ENCODE peak calls at places on chromosomes 3 and 15, in seven cellular contexts. O is lower lobe of right lung, M is HFFc6, Q is AG09309, L is lower leg skin, S is fibroblast of the aortic adventitia, Z is mammary epithelial cell. A is an unnamed sample.

GRCh38 chr3:52779411-52780297 is 2.3 kb downstream of the ITIH1 start:
- DNase-seq in Q (no peak), S (no peak), L (no peak), Z (no peak), O (peak), M (no peak), A (no peak)

GRCh38 chr3:133461291-133461690 is 61.4 kb downstream of the BFSP2 start:
- DNase-seq in Q (no peak), Z (peak), O (no peak), M (no peak), S (no peak), L (no peak), A (no peak)

GRCh38 chr15:78988361-78988911 is 43.6 kb upstream of the CTSH start:
- DNase-seq in L (peak), Z (peak), Q (peak), O (peak), M (peak), S (peak), A (no peak)

GRCh38 chr3:132605374-132605792 is 8.3 kb downstream of the ACKR4 start:
- DNase-seq in L (no peak), Q (no peak), M (peak), O (no peak), Z (no peak), S (peak), A (no peak)

GRCh38 chr3:83169473-83169872 is 1408.0 kb upstream of the GBE1 start:
- DNase-seq in S (no peak), Z (no peak), M (no peak), L (no peak), Q (no peak), O (no peak), A (no peak)

GRCh38 chr3:46440531-46441294 is 24.0 kb downstream of the LTF start:
- DNase-seq in L (no peak), Q (no peak), M (no peak), S (no peak), Z (no peak), O (no peak), A (no peak)

GRCh38 chr3:112776000-112776399 is 70.7 kb downstream of the CD200R1L start:
- DNase-seq in O (no peak), Q (no peak), Z (peak), M (peak), L (no peak), S (peak), A (no peak)

GRCh38 chr3:52777959-52778805 is 783 bp downstream of the ITIH1 start:
- DNase-seq in M (no peak), O (peak), L (no peak), S (no peak), Z (no peak), Q (no peak), A (peak)

GRCh38 chr15:93037341-93038063 is 51.5 kb downstream of the RGMA start:
- DNase-seq in M (no peak), Z (peak), L (no peak), O (peak), Q (no peak), S (peak), A (peak)

GRCh38 chr3:141828487-141829284 is 47.8 kb upstream of the ATP1B3 start:
- DNase-seq in O (peak), Z (peak), S (peak), Q (no peak), M (no peak), L (peak), A (peak)

GRCh38 chr3:155714295-155714718 is 30.6 kb downstream of the PLCH1 start:
- DNase-seq in O (no peak), Q (no peak), L (no peak), M (no peak), S (no peak), Z (no peak), A (peak)

GRCh38 chr3:152902141-152902669 is 67.3 kb downstream of the P2RY1 start:
- DNase-seq in O (no peak), Q (no peak), Z (peak), S (no peak), M (no peak), L (no peak), A (no peak)

GRCh38 chr3:64741344-64741743 is 53.5 kb upstream of the ADAMTS9 start:
- DNase-seq in M (no peak), Q (peak), Z (no peak), L (no peak), S (peak), O (peak), A (no peak)

GRCh38 chr3:197942956-197943556 is 6.9 kb upstream of the RPL35A start:
- DNase-seq in O (no peak), Q (no peak), S (peak), M (peak), L (no peak), Z (peak), A (no peak)

GRCh38 chr3:46006646-46007045 is 11.0 kb upstream of the FYCO1 start:
- DNase-seq in Q (peak), Z (peak), O (no peak), S (peak), L (no peak), M (peak), A (no peak)

GRCh38 chr15:95146476-95146875 is 915.1 kb downstream of the MCTP2 start:
- DNase-seq in Z (no peak), S (no peak), L (no peak), Q (no peak), M (no peak), O (no peak), A (no peak)

DNA sequence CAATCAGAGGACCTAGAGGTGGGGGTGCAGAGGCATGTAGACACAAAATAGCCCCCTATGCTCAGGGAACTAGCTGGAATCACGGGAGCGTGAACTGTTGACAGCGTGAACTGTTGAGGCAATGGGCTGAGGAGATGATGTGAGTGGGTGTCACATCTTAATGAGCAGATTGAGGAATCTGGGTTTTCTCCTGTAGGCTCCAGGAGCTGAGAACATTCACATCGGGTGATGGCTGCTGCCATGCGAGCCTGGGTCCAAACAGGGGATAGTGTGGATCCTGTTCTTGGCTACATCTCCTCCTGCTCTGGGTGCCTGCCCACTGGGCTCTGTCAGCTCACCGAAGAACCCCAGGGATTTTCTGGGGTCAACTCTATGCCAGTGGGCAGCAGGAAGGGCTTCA is 2.1 kb downstream of the LARP6 start:
- DNase-seq in O (no peak), Z (no peak), S (no peak), M (no peak), L (no peak), Q (no peak), A (no peak)
- TF ChIP-seq CTCF in O (no peak), Z (no peak), S (no peak), M (no peak), L (no peak), Q (no peak), A (no peak)

DNA sequence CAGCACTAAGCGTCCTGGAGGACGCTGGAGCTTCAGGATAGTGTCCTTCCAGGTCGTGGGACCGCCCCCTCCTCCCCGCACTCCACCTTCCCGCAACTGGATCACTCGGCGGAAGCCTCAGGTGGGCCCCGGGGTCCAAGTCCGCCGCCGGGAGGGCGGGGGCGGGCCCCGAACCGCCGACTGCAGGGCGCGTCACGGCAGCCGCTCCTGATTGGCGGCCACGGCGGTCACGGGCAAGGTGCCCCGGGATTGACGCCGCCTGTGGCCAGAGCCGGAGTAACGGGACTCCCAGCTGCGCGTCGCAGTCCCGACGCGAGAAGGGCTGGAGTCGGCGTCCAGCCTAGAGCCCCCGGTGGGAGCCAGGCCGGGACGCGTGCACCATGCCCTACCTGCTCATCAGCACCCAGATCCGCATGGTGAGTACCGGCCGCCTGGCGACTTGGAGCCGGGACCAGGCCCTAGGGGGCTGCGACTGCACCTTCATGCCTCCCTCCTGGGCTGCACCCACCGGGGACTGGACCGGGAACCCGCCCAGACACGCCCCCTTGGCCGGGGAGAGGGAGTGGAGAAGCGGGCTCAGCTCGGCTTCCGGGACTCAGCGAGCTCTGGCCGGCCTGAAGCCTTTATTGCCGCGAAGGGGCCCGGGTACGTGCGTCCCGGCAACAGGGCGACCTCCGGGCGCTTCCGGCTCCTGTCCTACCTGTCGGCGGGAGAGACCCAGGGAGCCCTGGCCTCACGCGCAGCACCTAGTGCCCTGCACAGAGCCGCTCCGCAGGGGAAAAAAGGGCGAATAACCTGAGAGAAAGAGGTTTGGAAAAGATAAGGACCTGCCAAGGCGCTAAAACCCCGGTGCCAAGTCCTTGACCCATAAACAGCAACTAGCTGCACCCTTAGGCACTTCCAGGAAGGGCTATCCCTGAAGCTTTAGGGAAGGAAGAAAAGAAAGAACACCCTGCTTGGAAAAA is at the start of gene GCHFR:
- DNase-seq in M (peak), Q (no peak), S (peak), Z (peak), O (peak), L (peak), A (peak)
- TF ChIP-seq CTCF in M (peak), Q (peak), S (peak), Z (no peak), O (peak), L (no peak), A (peak)

GRCh38 chr3:138114988-138115971 is at the start of gene DZIP1L:
- DNase-seq in Z (peak), S (peak), O (peak), M (peak), L (peak), Q (no peak), A (peak)
- TF ChIP-seq CTCF in Z (no peak), S (peak), O (peak), M (peak), L (no peak), Q (peak), A (peak)

GRCh38 chr3:32391643-32392529 is at the start of gene CMTM7:
- DNase-seq in Q (no peak), Z (peak), S (peak), M (peak), L (peak), O (peak), A (peak)
- TF ChIP-seq CTCF in Q (no peak), Z (no peak), S (peak), M (no peak), L (no peak), O (no peak), A (no peak)

A was measured in glutamatergic neuron.